ENCODE peak calls at places on chromosomes 2 and 18, in six cellular contexts. One of them, this sample, is unnamed.
A peak's percentile ranks its signal among the peaks of the same experiment; 100 is the strongest.

GRCh38 chr2:55311444-55311870 is 42.4 kb upstream of the MTIF2 start:
- DNase-seq in psoas muscle: no peak
- DNase-seq in HepG2: no peak
- DNase-seq in kidney: no peak
- DNase-seq in ovary: no peak
- DNase-seq in lung: no peak
- DNase-seq in this sample: peak; percentile 43

GRCh38 chr2:44433841-44434240 is 72.1 kb downstream of the CAMKMT start:
- DNase-seq in kidney: no peak
- DNase-seq in lung: no peak
- DNase-seq in ovary: no peak
- DNase-seq in HepG2: no peak
- DNase-seq in psoas muscle: no peak
- DNase-seq in this sample: no peak

GRCh38 chr18:9232977-9233376 is 96.4 kb downstream of the ANKRD12 start:
- DNase-seq in kidney: no peak
- DNase-seq in lung: no peak
- DNase-seq in HepG2: no peak
- DNase-seq in ovary: no peak
- DNase-seq in psoas muscle: no peak
- DNase-seq in this sample: no peak

GRCh38 chr2:239061824-239062560 is 214.1 kb downstream of the TWIST2 start:
- DNase-seq in kidney: no peak
- DNase-seq in lung: no peak
- DNase-seq in HepG2: no peak
- DNase-seq in psoas muscle: no peak
- DNase-seq in ovary: no peak
- DNase-seq in this sample: no peak

GRCh38 chr18:49668583-49669290 is 106.9 kb downstream of the LIPG start:
- DNase-seq in lung: no peak
- DNase-seq in kidney: peak; percentile 66
- DNase-seq in psoas muscle: no peak
- DNase-seq in ovary: peak; percentile 78
- DNase-seq in HepG2: peak; percentile 23
- DNase-seq in this sample: no peak

GRCh38 chr2:137677466-137677865 is 286.8 kb upstream of the HNMT start:
- DNase-seq in lung: no peak
- DNase-seq in HepG2: no peak
- DNase-seq in psoas muscle: no peak
- DNase-seq in kidney: no peak
- DNase-seq in ovary: no peak
- DNase-seq in this sample: no peak

GRCh38 chr18:79616651-79617518 is 62.7 kb upstream of the CTDP1 start:
- DNase-seq in psoas muscle: no peak
- DNase-seq in kidney: peak; percentile 68
- DNase-seq in HepG2: no peak
- DNase-seq in lung: no peak
- DNase-seq in ovary: peak; percentile 65
- DNase-seq in this sample: peak; percentile 48

GRCh38 chr2:241724259-241724974 is 10.0 kb upstream of the D2HGDH start:
- DNase-seq in kidney: no peak
- DNase-seq in HepG2: no peak
- DNase-seq in ovary: no peak
- DNase-seq in lung: no peak
- DNase-seq in psoas muscle: no peak
- DNase-seq in this sample: no peak

GRCh38 chr2:70978388-70979357 is at the start of gene ANKRD53:
- DNase-seq in ovary: peak; percentile 83
- DNase-seq in HepG2: no peak
- DNase-seq in lung: peak; percentile 44
- DNase-seq in psoas muscle: peak; percentile 76
- DNase-seq in kidney: peak; percentile 86
- DNase-seq in this sample: peak; percentile 44

GRCh38 chr2:218219934-218220333 is 2.9 kb downstream of the ARPC2 start:
- DNase-seq in psoas muscle: no peak
- DNase-seq in lung: no peak
- DNase-seq in kidney: no peak
- DNase-seq in HepG2: no peak
- DNase-seq in ovary: no peak
- DNase-seq in this sample: no peak
- H3K4me1 ChIP-seq in psoas muscle: peaks cover 68% of the 10 kb centered on the region
- H3K4me1 ChIP-seq in lung: peaks cover 49% of the 10 kb centered on the region
- H3K4me1 ChIP-seq in kidney: peaks cover 12% of the 10 kb centered on the region
- H3K4me1 ChIP-seq in HepG2: peaks cover 51% of the 10 kb centered on the region
- H3K4me1 ChIP-seq in ovary: peaks cover 14% of the 10 kb centered on the region
- H3K4me1 ChIP-seq in this sample: peaks cover 59% of the 10 kb centered on the region

DNA sequence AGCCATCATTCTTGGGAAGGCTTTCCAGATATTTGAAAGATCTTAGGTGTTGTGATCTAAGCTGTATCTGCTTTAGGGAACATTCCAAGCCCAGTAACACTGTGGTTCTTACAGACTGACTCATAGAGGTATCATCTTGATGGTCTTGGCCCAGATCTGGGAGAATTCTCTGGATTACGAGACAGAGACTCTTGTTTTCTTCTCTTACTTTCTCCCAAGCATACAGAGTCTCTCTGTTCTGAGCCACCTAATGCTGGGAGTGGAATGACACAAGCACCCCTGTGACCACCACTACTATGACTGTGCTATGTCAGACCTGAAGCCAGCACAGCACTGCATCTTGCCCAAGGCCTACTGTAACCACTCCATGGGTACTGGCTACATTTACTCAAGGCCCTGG is 81.0 kb upstream of the EPAS1 start:
- DNase-seq in psoas muscle: no peak
- DNase-seq in ovary: no peak
- DNase-seq in HepG2: no peak
- DNase-seq in kidney: no peak
- DNase-seq in lung: no peak
- DNase-seq in this sample: peak; percentile 32
- H3K9me3 ChIP-seq in psoas muscle: no peaks in the 10 kb centered on the region
- H3K9me3 ChIP-seq in ovary: no peaks in the 10 kb centered on the region
- H3K9me3 ChIP-seq in HepG2: peaks cover 9% of the 10 kb centered on the region
- H3K9me3 ChIP-seq in kidney: peaks cover 8% of the 10 kb centered on the region
- H3K9me3 ChIP-seq in lung: peaks cover 4% of the 10 kb centered on the region
- H3K9me3 ChIP-seq in this sample: peaks cover 6% of the 10 kb centered on the region

DNA sequence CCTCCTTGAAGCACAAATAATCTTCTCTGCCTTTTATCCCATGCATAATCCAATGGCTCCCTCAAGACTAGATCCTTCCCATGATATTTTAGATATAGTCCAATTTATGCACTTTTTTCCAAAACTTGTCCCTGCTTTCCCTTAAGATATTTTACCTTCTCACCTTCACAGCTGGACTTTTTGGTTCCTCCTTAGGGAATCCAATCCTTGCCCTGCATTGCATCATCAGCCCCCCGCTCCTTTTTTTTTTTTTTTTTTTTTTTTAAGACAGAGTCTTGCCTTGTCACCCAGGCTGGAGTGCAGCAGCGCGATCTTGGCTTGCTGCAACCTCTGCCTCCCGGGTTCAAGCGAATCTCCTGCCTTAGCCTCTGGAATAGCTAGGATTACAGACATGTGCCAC is 250.6 kb downstream of the DOK6 start:
- DNase-seq in HepG2: no peak
- DNase-seq in kidney: no peak
- DNase-seq in lung: no peak
- DNase-seq in psoas muscle: no peak
- DNase-seq in ovary: no peak
- DNase-seq in this sample: no peak
- H3K4me1 ChIP-seq in HepG2: no peaks in the 10 kb centered on the region
- H3K4me1 ChIP-seq in kidney: no peaks in the 10 kb centered on the region
- H3K4me1 ChIP-seq in lung: no peaks in the 10 kb centered on the region
- H3K4me1 ChIP-seq in psoas muscle: no peaks in the 10 kb centered on the region
- H3K4me1 ChIP-seq in ovary: no peaks in the 10 kb centered on the region
- H3K4me1 ChIP-seq in this sample: no peaks in the 10 kb centered on the region

GRCh38 chr18:14106906-14107305 is 25.3 kb downstream of the ZNF519 start:
- DNase-seq in HepG2: no peak
- DNase-seq in kidney: no peak
- DNase-seq in psoas muscle: no peak
- DNase-seq in ovary: no peak
- DNase-seq in lung: no peak
- DNase-seq in this sample: no peak
- H3K9me3 ChIP-seq in HepG2: peaks cover 53% of the 10 kb centered on the region
- H3K9me3 ChIP-seq in kidney: peaks cover 13% of the 10 kb centered on the region
- H3K9me3 ChIP-seq in psoas muscle: peaks cover 17% of the 10 kb centered on the region
- H3K9me3 ChIP-seq in ovary: no peaks in the 10 kb centered on the region
- H3K9me3 ChIP-seq in lung: peaks cover 9% of the 10 kb centered on the region
- H3K9me3 ChIP-seq in this sample: peaks cover 38% of the 10 kb centered on the region

DNA sequence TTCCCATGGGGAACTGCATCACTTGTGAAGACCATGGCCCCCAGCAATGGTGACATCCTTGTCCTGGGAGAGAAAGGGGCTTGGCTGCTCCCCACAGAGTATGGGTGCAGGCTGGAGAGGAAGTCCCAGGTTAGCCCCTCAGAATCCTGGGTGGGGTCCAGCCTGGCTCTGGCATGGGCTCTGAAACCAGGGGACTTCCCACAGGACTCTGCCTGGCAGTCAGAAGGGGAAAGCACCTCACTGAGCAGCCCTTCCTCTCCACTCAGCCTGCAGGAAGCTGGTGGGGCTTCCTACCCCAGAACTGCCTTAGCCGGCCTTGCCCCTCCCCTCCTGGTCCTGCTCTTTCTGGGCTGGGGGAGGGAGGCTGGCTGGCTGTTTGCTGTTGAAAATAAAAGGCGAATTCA is 3.7 kb downstream of the NEURL3 start:
- DNase-seq in HepG2: no peak
- DNase-seq in psoas muscle: no peak
- DNase-seq in ovary: no peak
- DNase-seq in lung: no peak
- DNase-seq in kidney: no peak
- DNase-seq in this sample: no peak
- H3K4me1 ChIP-seq in HepG2: peaks cover 53% of the 10 kb centered on the region
- H3K4me1 ChIP-seq in psoas muscle: peaks cover 11% of the 10 kb centered on the region
- H3K4me1 ChIP-seq in ovary: peaks cover 4% of the 10 kb centered on the region
- H3K4me1 ChIP-seq in lung: no peaks in the 10 kb centered on the region
- H3K4me1 ChIP-seq in kidney: peaks cover 36% of the 10 kb centered on the region
- H3K4me1 ChIP-seq in this sample: no peaks in the 10 kb centered on the region

GRCh38 chr18:13703899-13704298 is 22.5 kb downstream of the FAM210A start:
- DNase-seq in ovary: no peak
- DNase-seq in lung: no peak
- DNase-seq in psoas muscle: no peak
- DNase-seq in kidney: no peak
- DNase-seq in HepG2: peak; percentile 13
- DNase-seq in this sample: no peak
- H3K9me3 ChIP-seq in ovary: no peaks in the 10 kb centered on the region
- H3K9me3 ChIP-seq in lung: no peaks in the 10 kb centered on the region
- H3K9me3 ChIP-seq in psoas muscle: peaks cover 19% of the 10 kb centered on the region
- H3K9me3 ChIP-seq in kidney: peaks cover 10% of the 10 kb centered on the region
- H3K9me3 ChIP-seq in HepG2: peaks cover 72% of the 10 kb centered on the region
- H3K9me3 ChIP-seq in this sample: peaks cover 17% of the 10 kb centered on the region

GRCh38 chr2:3482363-3482821 is 36.9 kb downstream of the ADI1 start:
- DNase-seq in ovary: no peak
- DNase-seq in HepG2: no peak
- DNase-seq in kidney: no peak
- DNase-seq in lung: no peak
- DNase-seq in psoas muscle: no peak
- DNase-seq in this sample: no peak
- H3K4me1 ChIP-seq in ovary: no peaks in the 10 kb centered on the region
- H3K4me1 ChIP-seq in HepG2: peaks cover 17% of the 10 kb centered on the region
- H3K4me1 ChIP-seq in kidney: no peaks in the 10 kb centered on the region
- H3K4me1 ChIP-seq in lung: no peaks in the 10 kb centered on the region
- H3K4me1 ChIP-seq in psoas muscle: peaks cover 7% of the 10 kb centered on the region
- H3K4me1 ChIP-seq in this sample: peaks cover 1% of the 10 kb centered on the region

GRCh38 chr2:195820373-195820772 is 163.3 kb downstream of the SLC39A10 start:
- DNase-seq in psoas muscle: no peak
- DNase-seq in lung: no peak
- DNase-seq in kidney: no peak
- DNase-seq in HepG2: no peak
- DNase-seq in ovary: no peak
- DNase-seq in this sample: peak; percentile 65
- H3K9me3 ChIP-seq in psoas muscle: no peaks in the 10 kb centered on the region
- H3K9me3 ChIP-seq in lung: no peaks in the 10 kb centered on the region
- H3K9me3 ChIP-seq in kidney: no peaks in the 10 kb centered on the region
- H3K9me3 ChIP-seq in HepG2: no peaks in the 10 kb centered on the region
- H3K9me3 ChIP-seq in ovary: no peaks in the 10 kb centered on the region
- H3K9me3 ChIP-seq in this sample: no peaks in the 10 kb centered on the region

GRCh38 chr2:25642298-25642697 is 31.1 kb downstream of the DTNB start:
- DNase-seq in lung: no peak
- DNase-seq in ovary: no peak
- DNase-seq in psoas muscle: no peak
- DNase-seq in HepG2: no peak
- DNase-seq in kidney: no peak
- DNase-seq in this sample: no peak
- H3K4me1 ChIP-seq in lung: no peaks in the 10 kb centered on the region
- H3K4me1 ChIP-seq in ovary: no peaks in the 10 kb centered on the region
- H3K4me1 ChIP-seq in psoas muscle: no peaks in the 10 kb centered on the region
- H3K4me1 ChIP-seq in HepG2: peaks cover 9% of the 10 kb centered on the region
- H3K4me1 ChIP-seq in kidney: no peaks in the 10 kb centered on the region
- H3K4me1 ChIP-seq in this sample: no peaks in the 10 kb centered on the region

GRCh38 chr2:73528688-73529087 is 113.5 kb downstream of the NAT8 start:
- DNase-seq in kidney: no peak
- DNase-seq in psoas muscle: no peak
- DNase-seq in ovary: no peak
- DNase-seq in lung: no peak
- DNase-seq in HepG2: no peak
- DNase-seq in this sample: no peak
- H3K9me3 ChIP-seq in kidney: peaks cover 11% of the 10 kb centered on the region
- H3K9me3 ChIP-seq in psoas muscle: peaks cover 14% of the 10 kb centered on the region
- H3K9me3 ChIP-seq in ovary: no peaks in the 10 kb centered on the region
- H3K9me3 ChIP-seq in lung: no peaks in the 10 kb centered on the region
- H3K9me3 ChIP-seq in HepG2: peaks cover 24% of the 10 kb centered on the region
- H3K9me3 ChIP-seq in this sample: peaks cover 13% of the 10 kb centered on the region

This sample was measured in adipocyte.